ENCODE peak calls at places on chromosomes 16 and 17, in five cellular contexts. Y is cardiac muscle cell, O is upper lobe of right lung, L is body of pancreas, F is tibial nerve. Q is an unnamed sample.

GRCh38 chr17:49748791-49749190 is 15.1 kb downstream of the FAM117A start:
- DNase-seq in O (no peak), F (no peak), Y (no peak), L (no peak), Q (no peak)

GRCh38 chr16:31354394-31355291 is at the start of gene ITGAX:
- DNase-seq in O (peak; percentile 92), Y (peak; percentile 61), F (peak; percentile 53), L (peak; percentile 34), Q (peak; percentile 94)

GRCh38 chr17:30720013-30720471 is 104.5 kb downstream of the CRLF3 start:
- DNase-seq in F (no peak), L (no peak), Y (no peak), O (peak; percentile 48), Q (peak; percentile 26)

GRCh38 chr16:80592273-80592672 is 51.5 kb downstream of the DYNLRB2 start:
- DNase-seq in O (no peak), F (no peak), L (no peak), Y (no peak), Q (no peak)

GRCh38 chr17:73028311-73028755 is 64.2 kb downstream of the SLC39A11 start:
- DNase-seq in O (no peak), L (no peak), Y (peak; percentile 90), F (no peak), Q (no peak)

GRCh38 chr17:75060434-75061054 is 13.5 kb downstream of the KCTD2 start:
- DNase-seq in O (no peak), L (no peak), Y (no peak), F (no peak), Q (no peak)

GRCh38 chr17:79814966-79815835 is 18.3 kb upstream of the CBX8 start:
- DNase-seq in O (peak; percentile 89), Y (peak; percentile 60), L (peak; percentile 88), F (no peak), Q (peak; percentile 71)

GRCh38 chr17:72730091-72730490 is 362.4 kb downstream of the SLC39A11 start:
- DNase-seq in F (no peak), L (no peak), Y (peak; percentile 74), O (no peak), Q (no peak)

GRCh38 chr17:28018439-28019070 is 23.9 kb upstream of the NLK start:
- DNase-seq in Y (peak; percentile 49), L (peak; percentile 18), F (no peak), O (no peak), Q (no peak)

GRCh38 chr17:14019186-14019956 is 49.9 kb upstream of the COX10 start:
- DNase-seq in F (no peak), L (no peak), Y (peak; percentile 66), O (no peak), Q (no peak)

GRCh38 chr16:25009822-25010221 is 5.3 kb downstream of the ARHGAP17 start:
- DNase-seq in L (no peak), Y (peak; percentile 48), O (peak; percentile 78), F (no peak), Q (no peak)

GRCh38 chr17:60080545-60080944 is 1.8 kb upstream of the HEATR6 start:
- DNase-seq in F (no peak), L (no peak), Y (no peak), O (no peak), Q (no peak)

GRCh38 chr16:54744998-54745397 is 185.7 kb upstream of the IRX5 start:
- DNase-seq in L (no peak), F (no peak), O (no peak), Y (no peak), Q (no peak)

GRCh38 chr17:80978499-80979497 is 12.8 kb upstream of the CHMP6 start:
- DNase-seq in L (no peak), Y (no peak), O (no peak), F (no peak), Q (no peak)

GRCh38 chr17:15412606-15413005 is 54.8 kb downstream of the CDRT4 start:
- DNase-seq in Y (no peak), L (no peak), F (no peak), O (no peak), Q (no peak)

GRCh38 chr17:7133424-7133823 is 18.8 kb upstream of the ASGR2 start:
- DNase-seq in O (peak; percentile 76), F (no peak), L (no peak), Y (peak; percentile 17), Q (no peak)

GRCh38 chr16:70553175-70553574 is 29.6 kb downstream of the SF3B3 start:
- DNase-seq in Y (peak; percentile 28), L (no peak), O (no peak), F (no peak), Q (no peak)

GRCh38 chr17:35566955-35567354 is 6.3 kb upstream of the SLFN14 start:
- DNase-seq in Y (no peak), F (no peak), L (no peak), O (no peak), Q (no peak)
- H3K27ac ChIP-seq in Y (no peak overlapping the region), F (no peak overlapping the region), L (no peak overlapping the region), O (no peak overlapping the region), Q (no peak overlapping the region)

GRCh38 chr17:77869665-77870132 is 88.8 kb upstream of the TNRC6C start:
- DNase-seq in L (no peak), F (no peak), Y (no peak), O (peak; percentile 68), Q (peak; percentile 64)
- H3K4me3 ChIP-seq in L (no peak overlapping the region), F (no peak overlapping the region), Y (no peak overlapping the region), O (no peak overlapping the region), Q (no peak overlapping the region)

GRCh38 chr17:39177256-39177655 is 11.3 kb upstream of the ARL5C start:
- DNase-seq in O (no peak), L (no peak), Y (peak; percentile 34), F (no peak), Q (no peak)

GRCh38 chr17:39175695-39176093 is 9.7 kb upstream of the ARL5C start:
- DNase-seq in F (no peak), Y (no peak), O (no peak), L (no peak), Q (no peak)

GRCh38 chr17:39173539-39174274 is 7.7 kb upstream of the ARL5C start:
- DNase-seq in Y (no peak), L (no peak), O (no peak), F (no peak), Q (no peak)

GRCh38 chr17:39171933-39172332 is 6.0 kb upstream of the ARL5C start:
- DNase-seq in Y (no peak), F (no peak), L (peak; percentile 71), O (no peak), Q (no peak)

GRCh38 chr17:39174907-39175694 is 9.1 kb upstream of the ARL5C start:
- DNase-seq in O (peak; percentile 81), F (peak; percentile 72), L (peak; percentile 76), Y (peak; percentile 79), Q (peak; percentile 60)
- H3K4me1 ChIP-seq in O (no peaks in the 10 kb centered on the region), F (no peaks in the 10 kb centered on the region), L (peaks cover 24% of the 10 kb centered on the region), Y (no peaks in the 10 kb centered on the region), Q (peaks cover 10% of the 10 kb centered on the region)

DNA sequence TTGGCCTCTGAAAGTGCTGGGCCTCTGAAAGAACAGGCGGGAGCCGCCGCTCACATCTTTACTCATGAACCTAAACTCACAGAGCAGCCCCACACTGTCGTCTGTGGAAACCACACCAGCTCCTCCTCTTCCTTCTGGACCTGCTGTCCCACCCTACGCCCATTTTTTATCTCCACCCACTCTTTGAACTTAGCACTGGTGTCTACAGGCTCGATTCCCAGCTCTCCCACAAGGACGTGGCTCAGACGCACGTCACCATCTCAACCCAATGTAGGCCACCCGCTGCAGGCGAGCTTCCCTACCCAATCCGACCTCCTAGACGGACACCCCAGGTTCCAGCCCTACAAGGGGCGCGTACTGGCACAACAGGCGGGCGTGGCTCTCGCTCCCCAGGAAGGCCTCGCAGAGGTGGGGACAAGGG is 62.2 kb downstream of the NXN start:
- DNase-seq in O (no peak), F (no peak), L (no peak), Y (no peak), Q (no peak)
- H3K27ac ChIP-seq in O (peak overlapping the region; percentile 75), F (peak overlapping the region; percentile 63), L (no peak overlapping the region), Y (peak overlapping the region; percentile 97), Q (peak overlapping the region; percentile 55)

DNA sequence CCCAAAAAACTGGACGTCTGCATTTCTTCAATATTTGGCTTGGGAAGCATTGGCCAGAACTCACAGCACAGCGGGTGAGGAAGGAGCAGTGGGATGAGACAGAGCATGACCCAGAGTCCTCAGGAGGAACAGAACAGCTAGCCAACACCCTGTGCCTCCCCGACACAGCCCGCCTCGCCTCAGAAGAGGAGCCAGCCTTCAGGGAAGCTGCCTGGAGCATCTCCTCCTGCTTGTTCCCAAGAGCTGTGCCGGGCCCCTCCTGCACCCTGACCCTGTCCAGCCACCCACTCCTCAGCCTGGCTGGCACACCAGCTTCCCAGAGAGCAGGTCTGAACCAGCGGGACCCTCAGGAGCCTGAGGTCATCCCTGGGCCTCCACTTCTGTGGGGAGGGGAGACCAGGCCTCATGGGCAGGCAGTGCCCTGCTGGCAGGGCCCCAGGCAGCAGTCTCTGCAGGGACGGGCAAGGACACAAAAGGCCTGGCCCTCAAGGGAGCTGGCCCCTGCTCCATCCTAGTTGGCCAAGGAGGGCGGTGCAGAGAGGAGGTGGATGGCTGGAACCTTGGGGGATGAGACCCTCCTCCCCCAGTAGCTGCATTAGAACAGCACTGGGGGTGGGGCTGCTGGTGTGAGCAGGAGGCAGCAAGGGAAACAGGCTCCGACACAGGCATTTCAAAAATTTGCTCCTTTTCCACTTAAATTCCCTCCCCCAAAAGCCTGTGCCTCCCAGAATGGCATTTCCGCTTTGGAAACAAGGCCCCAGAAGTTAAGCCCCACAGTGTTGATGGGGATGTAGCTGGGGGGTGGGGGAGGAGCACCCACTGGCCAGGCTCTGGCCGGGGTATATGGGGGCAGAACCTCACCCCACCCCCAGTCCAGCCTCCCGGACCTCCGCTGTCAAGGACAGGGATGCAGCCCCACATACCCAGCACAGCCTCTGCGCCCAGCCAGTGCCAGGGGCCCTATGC is 1.8 kb upstream of the BCAR1 start:
- DNase-seq in Y (peak; percentile 92), L (peak; percentile 20), F (no peak), O (peak; percentile 63), Q (peak; percentile 56)
- H3K4me3 ChIP-seq in Y (no peak overlapping the region), L (no peak overlapping the region), F (no peak overlapping the region), O (peak overlapping the region; percentile 5), Q (no peak overlapping the region)

DNA sequence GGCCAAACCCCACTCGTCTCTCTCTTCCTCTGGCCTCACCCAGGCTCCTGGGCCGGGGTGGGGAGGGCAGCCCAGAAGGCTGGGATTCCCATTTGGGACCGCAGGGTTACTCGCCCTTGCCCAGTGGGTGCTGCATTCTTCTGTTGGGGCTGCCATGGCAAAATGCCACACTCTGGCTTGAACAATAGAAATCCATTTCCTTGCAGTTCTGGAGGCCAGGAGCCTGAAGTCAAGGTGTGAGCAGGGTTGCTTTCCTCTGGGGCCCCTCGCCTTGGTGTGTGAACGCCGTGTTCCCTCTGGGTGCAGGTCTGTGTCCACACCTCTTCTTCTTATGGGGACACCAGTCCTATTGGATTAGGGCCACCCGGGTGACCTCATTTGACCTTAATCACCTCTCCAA is 105.8 kb upstream of the GSE1 start:
- DNase-seq in L (no peak), Y (no peak), F (no peak), O (no peak), Q (no peak)
- H3K4me1 ChIP-seq in L (no peaks in the 10 kb centered on the region), Y (peaks cover 16% of the 10 kb centered on the region), F (no peaks in the 10 kb centered on the region), O (peaks cover 6% of the 10 kb centered on the region), Q (no peaks in the 10 kb centered on the region)

Q was measured in left lung.